ENCODE peak calls at places on chromosomes 2 and 18, in nine cellular contexts. One of them, this sample, is unnamed. For H3K36me3, the result is how much of the 10 kb centered on the place peaks cover.

GRCh38 chr2:100818606-100819364 is 1.2 kb upstream of the NPAS2 start:
- DNase-seq in H7: peak
- DNase-seq in GM12878: no peak
- DNase-seq in cardiac muscle cell: peak
- DNase-seq in pancreas: peak
- DNase-seq in esophagus squamous epithelium: no peak
- DNase-seq in left ventricle myocardium inferior: peak
- DNase-seq in lung: peak
- DNase-seq in kidney: peak
- DNase-seq in this sample: no peak

GRCh38 chr2:19216676-19217075 is 141.7 kb downstream of the OSR1 start:
- DNase-seq in esophagus squamous epithelium: no peak
- DNase-seq in lung: no peak
- DNase-seq in cardiac muscle cell: no peak
- DNase-seq in kidney: no peak
- DNase-seq in H7: no peak
- DNase-seq in left ventricle myocardium inferior: no peak
- DNase-seq in GM12878: no peak
- DNase-seq in pancreas: no peak
- DNase-seq in this sample: no peak

GRCh38 chr18:62988467-62988866 is 273.1 kb downstream of the PHLPP1 start:
- DNase-seq in esophagus squamous epithelium: no peak
- DNase-seq in cardiac muscle cell: no peak
- DNase-seq in pancreas: no peak
- DNase-seq in lung: no peak
- DNase-seq in kidney: no peak
- DNase-seq in left ventricle myocardium inferior: no peak
- DNase-seq in GM12878: no peak
- DNase-seq in H7: no peak
- DNase-seq in this sample: no peak

GRCh38 chr2:64615844-64616536 is 37.7 kb downstream of the SERTAD2 start:
- DNase-seq in left ventricle myocardium inferior: no peak
- DNase-seq in pancreas: no peak
- DNase-seq in esophagus squamous epithelium: no peak
- DNase-seq in lung: no peak
- DNase-seq in cardiac muscle cell: no peak
- DNase-seq in GM12878: no peak
- DNase-seq in H7: no peak
- DNase-seq in kidney: no peak
- DNase-seq in this sample: no peak

GRCh38 chr18:78659748-78660147 is 319.9 kb upstream of the SALL3 start:
- DNase-seq in GM12878: no peak
- DNase-seq in pancreas: no peak
- DNase-seq in H7: peak
- DNase-seq in esophagus squamous epithelium: no peak
- DNase-seq in cardiac muscle cell: peak
- DNase-seq in left ventricle myocardium inferior: no peak
- DNase-seq in lung: no peak
- DNase-seq in kidney: no peak
- DNase-seq in this sample: no peak

GRCh38 chr2:121295911-121296650 is 11.1 kb upstream of the TFCP2L1 start:
- DNase-seq in H7: no peak
- DNase-seq in kidney: no peak
- DNase-seq in cardiac muscle cell: no peak
- DNase-seq in lung: no peak
- DNase-seq in pancreas: no peak
- DNase-seq in GM12878: no peak
- DNase-seq in esophagus squamous epithelium: no peak
- DNase-seq in left ventricle myocardium inferior: no peak
- DNase-seq in this sample: no peak

GRCh38 chr18:34028341-34028740 is 196.4 kb downstream of the NOL4 start:
- DNase-seq in lung: no peak
- DNase-seq in pancreas: no peak
- DNase-seq in left ventricle myocardium inferior: no peak
- DNase-seq in cardiac muscle cell: no peak
- DNase-seq in esophagus squamous epithelium: no peak
- DNase-seq in GM12878: no peak
- DNase-seq in kidney: no peak
- DNase-seq in H7: no peak
- DNase-seq in this sample: no peak

GRCh38 chr2:33812707-33813106 is 213.6 kb upstream of the FAM98A start:
- DNase-seq in GM12878: no peak
- DNase-seq in kidney: no peak
- DNase-seq in cardiac muscle cell: no peak
- DNase-seq in pancreas: no peak
- DNase-seq in lung: no peak
- DNase-seq in H7: no peak
- DNase-seq in left ventricle myocardium inferior: no peak
- DNase-seq in esophagus squamous epithelium: no peak
- DNase-seq in this sample: no peak

GRCh38 chr2:241892299-241893137 is 23.0 kb downstream of the RTP5 start:
- DNase-seq in cardiac muscle cell: no peak
- DNase-seq in esophagus squamous epithelium: no peak
- DNase-seq in left ventricle myocardium inferior: no peak
- DNase-seq in pancreas: peak
- DNase-seq in kidney: peak
- DNase-seq in lung: no peak
- DNase-seq in H7: peak
- DNase-seq in GM12878: no peak
- DNase-seq in this sample: peak

GRCh38 chr2:8680931-8681760 is 710 bp upstream of the ID2 start:
- DNase-seq in cardiac muscle cell: peak
- DNase-seq in esophagus squamous epithelium: no peak
- DNase-seq in pancreas: peak
- DNase-seq in kidney: peak
- DNase-seq in H7: peak
- DNase-seq in left ventricle myocardium inferior: peak
- DNase-seq in GM12878: peak
- DNase-seq in lung: peak
- DNase-seq in this sample: peak

GRCh38 chr2:168796090-168796577 is 6.3 kb upstream of the NOSTRIN start:
- DNase-seq in esophagus squamous epithelium: no peak
- DNase-seq in pancreas: no peak
- DNase-seq in GM12878: no peak
- DNase-seq in left ventricle myocardium inferior: no peak
- DNase-seq in H7: no peak
- DNase-seq in cardiac muscle cell: no peak
- DNase-seq in lung: no peak
- DNase-seq in kidney: no peak
- DNase-seq in this sample: no peak
- H3K36me3 ChIP-seq in esophagus squamous epithelium: under half
- H3K36me3 ChIP-seq in pancreas: under half
- H3K36me3 ChIP-seq in GM12878: under half
- H3K36me3 ChIP-seq in left ventricle myocardium inferior: under half
- H3K36me3 ChIP-seq in H7: under half
- H3K36me3 ChIP-seq in cardiac muscle cell: under half
- H3K36me3 ChIP-seq in lung: under half
- H3K36me3 ChIP-seq in kidney: under half
- H3K36me3 ChIP-seq in this sample: under half

DNA sequence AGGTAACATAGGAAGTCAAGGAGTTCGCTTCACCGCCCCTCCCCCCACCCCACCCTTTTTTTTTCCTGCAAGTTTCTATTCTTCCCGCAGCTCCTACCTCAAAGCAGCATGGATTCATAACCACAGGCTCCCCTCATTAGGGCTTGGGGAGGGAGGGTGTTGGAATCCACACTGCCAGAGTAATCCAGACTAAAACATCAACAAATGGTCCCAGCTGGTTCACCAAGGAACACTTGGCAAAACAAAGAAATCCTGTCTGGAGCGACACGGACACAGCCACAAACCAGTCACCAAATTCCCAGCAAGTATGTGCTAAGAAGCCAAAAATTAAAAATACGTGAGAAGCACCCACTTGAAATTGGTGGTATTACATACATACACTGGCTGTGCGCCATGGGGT is 106.9 kb upstream of the PPP1CB start:
- DNase-seq in cardiac muscle cell: no peak
- DNase-seq in lung: no peak
- DNase-seq in pancreas: no peak
- DNase-seq in kidney: no peak
- DNase-seq in H7: no peak
- DNase-seq in esophagus squamous epithelium: no peak
- DNase-seq in GM12878: no peak
- DNase-seq in left ventricle myocardium inferior: no peak
- DNase-seq in this sample: no peak
- H3K36me3 ChIP-seq in cardiac muscle cell: under half
- H3K36me3 ChIP-seq in lung: under half
- H3K36me3 ChIP-seq in pancreas: under half
- H3K36me3 ChIP-seq in kidney: under half
- H3K36me3 ChIP-seq in H7: under half
- H3K36me3 ChIP-seq in esophagus squamous epithelium: under half
- H3K36me3 ChIP-seq in GM12878: under half
- H3K36me3 ChIP-seq in left ventricle myocardium inferior: under half
- H3K36me3 ChIP-seq in this sample: under half

DNA sequence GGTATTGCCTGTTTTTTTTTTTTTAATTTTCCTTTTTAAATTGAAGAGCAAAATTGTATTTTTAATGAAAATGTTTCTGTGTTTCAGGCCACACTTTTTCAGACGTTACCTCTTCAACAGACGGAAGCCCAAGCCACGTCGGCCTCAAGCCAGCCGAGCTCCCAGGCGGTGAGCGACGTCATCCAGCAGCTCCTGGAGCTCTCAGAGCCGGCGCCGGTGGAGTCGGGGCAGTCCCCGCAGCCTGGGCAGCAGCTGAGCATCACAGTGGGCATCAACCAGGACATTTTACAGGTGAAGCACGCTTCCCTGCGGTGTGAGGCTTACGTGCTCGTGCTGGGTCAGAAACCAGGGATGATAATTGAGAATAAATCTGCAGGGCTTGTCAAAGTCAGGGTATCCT is 57.7 kb downstream of the ZNF236 start:
- DNase-seq in pancreas: no peak
- DNase-seq in cardiac muscle cell: peak
- DNase-seq in H7: no peak
- DNase-seq in left ventricle myocardium inferior: no peak
- DNase-seq in esophagus squamous epithelium: no peak
- DNase-seq in kidney: no peak
- DNase-seq in lung: no peak
- DNase-seq in GM12878: no peak
- DNase-seq in this sample: no peak
- H3K36me3 ChIP-seq in pancreas: under half
- H3K36me3 ChIP-seq in cardiac muscle cell: under half
- H3K36me3 ChIP-seq in H7: under half
- H3K36me3 ChIP-seq in left ventricle myocardium inferior: half or more
- H3K36me3 ChIP-seq in esophagus squamous epithelium: under half
- H3K36me3 ChIP-seq in kidney: under half
- H3K36me3 ChIP-seq in lung: under half
- H3K36me3 ChIP-seq in GM12878: under half
- H3K36me3 ChIP-seq in this sample: half or more

GRCh38 chr2:24297663-24298062 is 62.7 kb downstream of the ITSN2 start:
- DNase-seq in cardiac muscle cell: no peak
- DNase-seq in left ventricle myocardium inferior: no peak
- DNase-seq in H7: no peak
- DNase-seq in GM12878: no peak
- DNase-seq in kidney: no peak
- DNase-seq in pancreas: no peak
- DNase-seq in lung: no peak
- DNase-seq in esophagus squamous epithelium: no peak
- DNase-seq in this sample: no peak
- H3K36me3 ChIP-seq in cardiac muscle cell: half or more
- H3K36me3 ChIP-seq in left ventricle myocardium inferior: half or more
- H3K36me3 ChIP-seq in H7: under half
- H3K36me3 ChIP-seq in GM12878: under half
- H3K36me3 ChIP-seq in kidney: under half
- H3K36me3 ChIP-seq in pancreas: half or more
- H3K36me3 ChIP-seq in lung: under half
- H3K36me3 ChIP-seq in esophagus squamous epithelium: under half
- H3K36me3 ChIP-seq in this sample: half or more

GRCh38 chr2:171482308-171482707 is 40.0 kb upstream of the CYBRD1 start:
- DNase-seq in pancreas: no peak
- DNase-seq in H7: no peak
- DNase-seq in kidney: no peak
- DNase-seq in cardiac muscle cell: no peak
- DNase-seq in GM12878: no peak
- DNase-seq in left ventricle myocardium inferior: no peak
- DNase-seq in esophagus squamous epithelium: no peak
- DNase-seq in lung: no peak
- DNase-seq in this sample: no peak

GRCh38 chr2:171478345-171478744 is 43.9 kb upstream of the CYBRD1 start:
- DNase-seq in left ventricle myocardium inferior: no peak
- DNase-seq in GM12878: no peak
- DNase-seq in lung: no peak
- DNase-seq in kidney: no peak
- DNase-seq in cardiac muscle cell: no peak
- DNase-seq in pancreas: no peak
- DNase-seq in H7: no peak
- DNase-seq in esophagus squamous epithelium: no peak
- DNase-seq in this sample: no peak

GRCh38 chr2:171482877-171483276 is 39.4 kb upstream of the CYBRD1 start:
- DNase-seq in cardiac muscle cell: no peak
- DNase-seq in kidney: no peak
- DNase-seq in GM12878: no peak
- DNase-seq in pancreas: no peak
- DNase-seq in lung: no peak
- DNase-seq in left ventricle myocardium inferior: no peak
- DNase-seq in esophagus squamous epithelium: no peak
- DNase-seq in H7: no peak
- DNase-seq in this sample: no peak

GRCh38 chr2:171479154-171479814 is 43.0 kb upstream of the CYBRD1 start:
- DNase-seq in kidney: no peak
- DNase-seq in GM12878: peak
- DNase-seq in H7: no peak
- DNase-seq in pancreas: no peak
- DNase-seq in cardiac muscle cell: no peak
- DNase-seq in lung: no peak
- DNase-seq in esophagus squamous epithelium: no peak
- DNase-seq in left ventricle myocardium inferior: no peak
- DNase-seq in this sample: no peak

GRCh38 chr2:171480908-171481307 is 41.4 kb upstream of the CYBRD1 start:
- DNase-seq in GM12878: no peak
- DNase-seq in cardiac muscle cell: no peak
- DNase-seq in H7: no peak
- DNase-seq in left ventricle myocardium inferior: no peak
- DNase-seq in lung: no peak
- DNase-seq in kidney: no peak
- DNase-seq in pancreas: no peak
- DNase-seq in esophagus squamous epithelium: no peak
- DNase-seq in this sample: no peak
- H3K36me3 ChIP-seq in GM12878: under half
- H3K36me3 ChIP-seq in cardiac muscle cell: under half
- H3K36me3 ChIP-seq in H7: under half
- H3K36me3 ChIP-seq in left ventricle myocardium inferior: under half
- H3K36me3 ChIP-seq in lung: under half
- H3K36me3 ChIP-seq in kidney: under half
- H3K36me3 ChIP-seq in pancreas: under half
- H3K36me3 ChIP-seq in esophagus squamous epithelium: under half
- H3K36me3 ChIP-seq in this sample: under half

GRCh38 chr2:60932954-60933353 is 51.6 kb downstream of the REL start:
- DNase-seq in lung: no peak
- DNase-seq in GM12878: no peak
- DNase-seq in esophagus squamous epithelium: no peak
- DNase-seq in pancreas: no peak
- DNase-seq in left ventricle myocardium inferior: no peak
- DNase-seq in H7: no peak
- DNase-seq in cardiac muscle cell: no peak
- DNase-seq in kidney: no peak
- DNase-seq in this sample: no peak
- H3K36me3 ChIP-seq in lung: under half
- H3K36me3 ChIP-seq in GM12878: under half
- H3K36me3 ChIP-seq in esophagus squamous epithelium: under half
- H3K36me3 ChIP-seq in pancreas: under half
- H3K36me3 ChIP-seq in left ventricle myocardium inferior: under half
- H3K36me3 ChIP-seq in H7: under half
- H3K36me3 ChIP-seq in cardiac muscle cell: under half
- H3K36me3 ChIP-seq in kidney: under half
- H3K36me3 ChIP-seq in this sample: under half

This sample was measured in spleen.